ENCODE peak calls at places on chromosomes 12 and 14, in ten cellular contexts. One of them, this sample, is unnamed.

GRCh38 chr14:105171004-105171673 is 2.6 kb upstream of the JAG2 start:
- DNase-seq in stimulated activated CD8-positive, alpha-beta memory T cell treated with anti-CD3 and anti-CD28 coated beads, Interleukin-2, amount 100 ng/mL, for 1 hour: no peak
- DNase-seq in stimulated activated CD4-positive, alpha-beta T cell treated with anti-CD3 and anti-CD28 coated beads, Interleukin-1b, Interleukin-23, amount 100 ng/mL, for 24 hours: no peak
- DNase-seq in tibial artery: no peak
- DNase-seq in SK-N-SH: no peak
- DNase-seq in Daoy: no peak
- DNase-seq in ACHN: no peak
- DNase-seq in lung: no peak
- DNase-seq in AG08396: no peak
- DNase-seq in HEK293T: no peak
- DNase-seq in this sample: no peak

GRCh38 chr12:97960741-97961608 is 498.4 kb downstream of the RMST start:
- DNase-seq in stimulated activated CD8-positive, alpha-beta memory T cell treated with anti-CD3 and anti-CD28 coated beads, Interleukin-2, amount 100 ng/mL, for 1 hour: no peak
- DNase-seq in ACHN: peak
- DNase-seq in lung: peak
- DNase-seq in tibial artery: no peak
- DNase-seq in stimulated activated CD4-positive, alpha-beta T cell treated with anti-CD3 and anti-CD28 coated beads, Interleukin-1b, Interleukin-23, amount 100 ng/mL, for 24 hours: no peak
- DNase-seq in SK-N-SH: peak
- DNase-seq in AG08396: no peak
- DNase-seq in Daoy: no peak
- DNase-seq in HEK293T: peak
- DNase-seq in this sample: peak

GRCh38 chr12:116520801-116521471 is 38.2 kb upstream of the MAP1LC3B2 start:
- DNase-seq in tibial artery: no peak
- DNase-seq in AG08396: no peak
- DNase-seq in Daoy: peak
- DNase-seq in HEK293T: no peak
- DNase-seq in ACHN: peak
- DNase-seq in lung: no peak
- DNase-seq in stimulated activated CD4-positive, alpha-beta T cell treated with anti-CD3 and anti-CD28 coated beads, Interleukin-1b, Interleukin-23, amount 100 ng/mL, for 24 hours: no peak
- DNase-seq in stimulated activated CD8-positive, alpha-beta memory T cell treated with anti-CD3 and anti-CD28 coated beads, Interleukin-2, amount 100 ng/mL, for 1 hour: no peak
- DNase-seq in SK-N-SH: peak
- DNase-seq in this sample: no peak

GRCh38 chr14:54739514-54739913 is 163.1 kb downstream of the GCH1 start:
- DNase-seq in Daoy: no peak
- DNase-seq in AG08396: no peak
- DNase-seq in stimulated activated CD4-positive, alpha-beta T cell treated with anti-CD3 and anti-CD28 coated beads, Interleukin-1b, Interleukin-23, amount 100 ng/mL, for 24 hours: no peak
- DNase-seq in lung: no peak
- DNase-seq in SK-N-SH: no peak
- DNase-seq in stimulated activated CD8-positive, alpha-beta memory T cell treated with anti-CD3 and anti-CD28 coated beads, Interleukin-2, amount 100 ng/mL, for 1 hour: no peak
- DNase-seq in HEK293T: no peak
- DNase-seq in ACHN: no peak
- DNase-seq in tibial artery: no peak
- DNase-seq in this sample: no peak

GRCh38 chr14:102594514-102595175 is 2.2 kb downstream of the RCOR1 start:
- DNase-seq in tibial artery: peak
- DNase-seq in HEK293T: peak
- DNase-seq in Daoy: peak
- DNase-seq in SK-N-SH: peak
- DNase-seq in AG08396: peak
- DNase-seq in stimulated activated CD8-positive, alpha-beta memory T cell treated with anti-CD3 and anti-CD28 coated beads, Interleukin-2, amount 100 ng/mL, for 1 hour: peak
- DNase-seq in lung: peak
- DNase-seq in stimulated activated CD4-positive, alpha-beta T cell treated with anti-CD3 and anti-CD28 coated beads, Interleukin-1b, Interleukin-23, amount 100 ng/mL, for 24 hours: peak
- DNase-seq in ACHN: peak
- DNase-seq in this sample: peak

GRCh38 chr12:112781767-112782166 is 9.8 kb upstream of the RPH3A start:
- DNase-seq in Daoy: no peak
- DNase-seq in ACHN: no peak
- DNase-seq in HEK293T: no peak
- DNase-seq in stimulated activated CD4-positive, alpha-beta T cell treated with anti-CD3 and anti-CD28 coated beads, Interleukin-1b, Interleukin-23, amount 100 ng/mL, for 24 hours: no peak
- DNase-seq in lung: no peak
- DNase-seq in SK-N-SH: no peak
- DNase-seq in stimulated activated CD8-positive, alpha-beta memory T cell treated with anti-CD3 and anti-CD28 coated beads, Interleukin-2, amount 100 ng/mL, for 1 hour: no peak
- DNase-seq in tibial artery: no peak
- DNase-seq in AG08396: no peak
- DNase-seq in this sample: no peak

GRCh38 chr12:124686885-124687694 is 119.7 kb upstream of the NCOR2 start:
- DNase-seq in stimulated activated CD8-positive, alpha-beta memory T cell treated with anti-CD3 and anti-CD28 coated beads, Interleukin-2, amount 100 ng/mL, for 1 hour: no peak
- DNase-seq in AG08396: no peak
- DNase-seq in stimulated activated CD4-positive, alpha-beta T cell treated with anti-CD3 and anti-CD28 coated beads, Interleukin-1b, Interleukin-23, amount 100 ng/mL, for 24 hours: no peak
- DNase-seq in lung: no peak
- DNase-seq in HEK293T: no peak
- DNase-seq in tibial artery: no peak
- DNase-seq in Daoy: peak
- DNase-seq in ACHN: no peak
- DNase-seq in SK-N-SH: no peak
- DNase-seq in this sample: no peak

GRCh38 chr14:32201196-32201815 is 539 bp upstream of the RNU6-7 start:
- DNase-seq in AG08396: peak
- DNase-seq in HEK293T: peak
- DNase-seq in ACHN: peak
- DNase-seq in stimulated activated CD4-positive, alpha-beta T cell treated with anti-CD3 and anti-CD28 coated beads, Interleukin-1b, Interleukin-23, amount 100 ng/mL, for 24 hours: peak
- DNase-seq in stimulated activated CD8-positive, alpha-beta memory T cell treated with anti-CD3 and anti-CD28 coated beads, Interleukin-2, amount 100 ng/mL, for 1 hour: peak
- DNase-seq in SK-N-SH: peak
- DNase-seq in tibial artery: peak
- DNase-seq in Daoy: peak
- DNase-seq in lung: peak
- DNase-seq in this sample: no peak

GRCh38 chr12:116317986-116318737 is 40.7 kb upstream of the MED13L start:
- DNase-seq in Daoy: no peak
- DNase-seq in HEK293T: no peak
- DNase-seq in ACHN: no peak
- DNase-seq in SK-N-SH: no peak
- DNase-seq in AG08396: no peak
- DNase-seq in stimulated activated CD8-positive, alpha-beta memory T cell treated with anti-CD3 and anti-CD28 coated beads, Interleukin-2, amount 100 ng/mL, for 1 hour: no peak
- DNase-seq in lung: no peak
- DNase-seq in tibial artery: no peak
- DNase-seq in stimulated activated CD4-positive, alpha-beta T cell treated with anti-CD3 and anti-CD28 coated beads, Interleukin-1b, Interleukin-23, amount 100 ng/mL, for 24 hours: no peak
- DNase-seq in this sample: no peak

GRCh38 chr12:92337128-92337527 is 191.5 kb upstream of the BTG1 start:
- DNase-seq in tibial artery: no peak
- DNase-seq in Daoy: no peak
- DNase-seq in ACHN: no peak
- DNase-seq in lung: no peak
- DNase-seq in stimulated activated CD8-positive, alpha-beta memory T cell treated with anti-CD3 and anti-CD28 coated beads, Interleukin-2, amount 100 ng/mL, for 1 hour: no peak
- DNase-seq in SK-N-SH: no peak
- DNase-seq in AG08396: no peak
- DNase-seq in HEK293T: no peak
- DNase-seq in stimulated activated CD4-positive, alpha-beta T cell treated with anti-CD3 and anti-CD28 coated beads, Interleukin-1b, Interleukin-23, amount 100 ng/mL, for 24 hours: no peak
- DNase-seq in this sample: no peak

GRCh38 chr12:103728323-103728722 is 112.7 kb downstream of the NT5DC3 start:
- DNase-seq in stimulated activated CD4-positive, alpha-beta T cell treated with anti-CD3 and anti-CD28 coated beads, Interleukin-1b, Interleukin-23, amount 100 ng/mL, for 24 hours: no peak
- DNase-seq in SK-N-SH: no peak
- DNase-seq in AG08396: peak
- DNase-seq in Daoy: peak
- DNase-seq in stimulated activated CD8-positive, alpha-beta memory T cell treated with anti-CD3 and anti-CD28 coated beads, Interleukin-2, amount 100 ng/mL, for 1 hour: no peak
- DNase-seq in tibial artery: no peak
- DNase-seq in HEK293T: no peak
- DNase-seq in lung: no peak
- DNase-seq in ACHN: no peak
- DNase-seq in this sample: no peak

GRCh38 chr12:37733856-37734255 is 582.7 kb upstream of the ALG10B start:
- DNase-seq in ACHN: no peak
- DNase-seq in lung: no peak
- DNase-seq in SK-N-SH: no peak
- DNase-seq in AG08396: no peak
- DNase-seq in Daoy: no peak
- DNase-seq in stimulated activated CD8-positive, alpha-beta memory T cell treated with anti-CD3 and anti-CD28 coated beads, Interleukin-2, amount 100 ng/mL, for 1 hour: no peak
- DNase-seq in tibial artery: no peak
- DNase-seq in stimulated activated CD4-positive, alpha-beta T cell treated with anti-CD3 and anti-CD28 coated beads, Interleukin-1b, Interleukin-23, amount 100 ng/mL, for 24 hours: no peak
- DNase-seq in HEK293T: no peak
- DNase-seq in this sample: no peak

GRCh38 chr14:102694530-102695171 is 82.6 kb upstream of the TRAF3 start:
- DNase-seq in AG08396: peak
- DNase-seq in stimulated activated CD4-positive, alpha-beta T cell treated with anti-CD3 and anti-CD28 coated beads, Interleukin-1b, Interleukin-23, amount 100 ng/mL, for 24 hours: peak
- DNase-seq in stimulated activated CD8-positive, alpha-beta memory T cell treated with anti-CD3 and anti-CD28 coated beads, Interleukin-2, amount 100 ng/mL, for 1 hour: peak
- DNase-seq in lung: peak
- DNase-seq in tibial artery: peak
- DNase-seq in SK-N-SH: peak
- DNase-seq in Daoy: peak
- DNase-seq in HEK293T: peak
- DNase-seq in ACHN: peak
- DNase-seq in this sample: peak

GRCh38 chr12:30047499-30048262 is 263.9 kb upstream of the TMTC1 start:
- DNase-seq in tibial artery: no peak
- DNase-seq in lung: no peak
- DNase-seq in Daoy: peak
- DNase-seq in stimulated activated CD8-positive, alpha-beta memory T cell treated with anti-CD3 and anti-CD28 coated beads, Interleukin-2, amount 100 ng/mL, for 1 hour: no peak
- DNase-seq in SK-N-SH: no peak
- DNase-seq in ACHN: no peak
- DNase-seq in stimulated activated CD4-positive, alpha-beta T cell treated with anti-CD3 and anti-CD28 coated beads, Interleukin-1b, Interleukin-23, amount 100 ng/mL, for 24 hours: no peak
- DNase-seq in AG08396: peak
- DNase-seq in HEK293T: no peak
- DNase-seq in this sample: no peak

GRCh38 chr12:4270016-4270669 is 3.4 kb upstream of the CCND2 start:
- DNase-seq in ACHN: no peak
- DNase-seq in stimulated activated CD4-positive, alpha-beta T cell treated with anti-CD3 and anti-CD28 coated beads, Interleukin-1b, Interleukin-23, amount 100 ng/mL, for 24 hours: peak
- DNase-seq in tibial artery: no peak
- DNase-seq in stimulated activated CD8-positive, alpha-beta memory T cell treated with anti-CD3 and anti-CD28 coated beads, Interleukin-2, amount 100 ng/mL, for 1 hour: no peak
- DNase-seq in Daoy: no peak
- DNase-seq in HEK293T: no peak
- DNase-seq in AG08396: no peak
- DNase-seq in SK-N-SH: no peak
- DNase-seq in lung: no peak
- DNase-seq in this sample: no peak

GRCh38 chr12:39671898-39672875 is 52.6 kb upstream of the ABCD2 start:
- DNase-seq in ACHN: no peak
- DNase-seq in stimulated activated CD8-positive, alpha-beta memory T cell treated with anti-CD3 and anti-CD28 coated beads, Interleukin-2, amount 100 ng/mL, for 1 hour: no peak
- DNase-seq in HEK293T: no peak
- DNase-seq in stimulated activated CD4-positive, alpha-beta T cell treated with anti-CD3 and anti-CD28 coated beads, Interleukin-1b, Interleukin-23, amount 100 ng/mL, for 24 hours: no peak
- DNase-seq in Daoy: no peak
- DNase-seq in SK-N-SH: no peak
- DNase-seq in lung: no peak
- DNase-seq in tibial artery: no peak
- DNase-seq in AG08396: no peak
- DNase-seq in this sample: no peak

GRCh38 chr14:61343991-61344405 is 22.6 kb downstream of the PRKCH start:
- DNase-seq in AG08396: no peak
- DNase-seq in tibial artery: no peak
- DNase-seq in stimulated activated CD8-positive, alpha-beta memory T cell treated with anti-CD3 and anti-CD28 coated beads, Interleukin-2, amount 100 ng/mL, for 1 hour: no peak
- DNase-seq in Daoy: no peak
- DNase-seq in lung: no peak
- DNase-seq in SK-N-SH: no peak
- DNase-seq in ACHN: no peak
- DNase-seq in stimulated activated CD4-positive, alpha-beta T cell treated with anti-CD3 and anti-CD28 coated beads, Interleukin-1b, Interleukin-23, amount 100 ng/mL, for 24 hours: no peak
- DNase-seq in HEK293T: no peak
- DNase-seq in this sample: no peak

GRCh38 chr14:59248170-59248569 is 59.7 kb downstream of the DAAM1 start:
- DNase-seq in stimulated activated CD8-positive, alpha-beta memory T cell treated with anti-CD3 and anti-CD28 coated beads, Interleukin-2, amount 100 ng/mL, for 1 hour: no peak
- DNase-seq in ACHN: no peak
- DNase-seq in HEK293T: no peak
- DNase-seq in Daoy: no peak
- DNase-seq in SK-N-SH: no peak
- DNase-seq in stimulated activated CD4-positive, alpha-beta T cell treated with anti-CD3 and anti-CD28 coated beads, Interleukin-1b, Interleukin-23, amount 100 ng/mL, for 24 hours: no peak
- DNase-seq in AG08396: no peak
- DNase-seq in tibial artery: no peak
- DNase-seq in lung: no peak
- DNase-seq in this sample: no peak

GRCh38 chr12:63151061-63151897 is at the start of gene AVPR1A:
- DNase-seq in Daoy: peak
- DNase-seq in AG08396: peak
- DNase-seq in ACHN: peak
- DNase-seq in SK-N-SH: peak
- DNase-seq in HEK293T: peak
- DNase-seq in stimulated activated CD8-positive, alpha-beta memory T cell treated with anti-CD3 and anti-CD28 coated beads, Interleukin-2, amount 100 ng/mL, for 1 hour: no peak
- DNase-seq in stimulated activated CD4-positive, alpha-beta T cell treated with anti-CD3 and anti-CD28 coated beads, Interleukin-1b, Interleukin-23, amount 100 ng/mL, for 24 hours: no peak
- DNase-seq in tibial artery: peak
- DNase-seq in lung: no peak
- DNase-seq in this sample: no peak

GRCh38 chr12:47808574-47809380 is 10.9 kb downstream of the HDAC7 start:
- DNase-seq in AG08396: no peak
- DNase-seq in stimulated activated CD8-positive, alpha-beta memory T cell treated with anti-CD3 and anti-CD28 coated beads, Interleukin-2, amount 100 ng/mL, for 1 hour: no peak
- DNase-seq in lung: no peak
- DNase-seq in tibial artery: no peak
- DNase-seq in stimulated activated CD4-positive, alpha-beta T cell treated with anti-CD3 and anti-CD28 coated beads, Interleukin-1b, Interleukin-23, amount 100 ng/mL, for 24 hours: no peak
- DNase-seq in SK-N-SH: no peak
- DNase-seq in HEK293T: no peak
- DNase-seq in ACHN: peak
- DNase-seq in Daoy: peak
- DNase-seq in this sample: no peak

GRCh38 chr12:82663893-82664292 is 22.8 kb upstream of the TMTC2 start:
- DNase-seq in stimulated activated CD8-positive, alpha-beta memory T cell treated with anti-CD3 and anti-CD28 coated beads, Interleukin-2, amount 100 ng/mL, for 1 hour: no peak
- DNase-seq in AG08396: no peak
- DNase-seq in SK-N-SH: no peak
- DNase-seq in tibial artery: no peak
- DNase-seq in HEK293T: no peak
- DNase-seq in lung: no peak
- DNase-seq in ACHN: no peak
- DNase-seq in Daoy: no peak
- DNase-seq in stimulated activated CD4-positive, alpha-beta T cell treated with anti-CD3 and anti-CD28 coated beads, Interleukin-1b, Interleukin-23, amount 100 ng/mL, for 24 hours: no peak
- DNase-seq in this sample: no peak

GRCh38 chr12:52317443-52318052 is 3.6 kb downstream of the KRT83 start:
- DNase-seq in SK-N-SH: no peak
- DNase-seq in tibial artery: no peak
- DNase-seq in Daoy: no peak
- DNase-seq in lung: no peak
- DNase-seq in HEK293T: no peak
- DNase-seq in stimulated activated CD4-positive, alpha-beta T cell treated with anti-CD3 and anti-CD28 coated beads, Interleukin-1b, Interleukin-23, amount 100 ng/mL, for 24 hours: no peak
- DNase-seq in stimulated activated CD8-positive, alpha-beta memory T cell treated with anti-CD3 and anti-CD28 coated beads, Interleukin-2, amount 100 ng/mL, for 1 hour: no peak
- DNase-seq in ACHN: no peak
- DNase-seq in AG08396: no peak
- DNase-seq in this sample: no peak

GRCh38 chr14:90924618-90925345 is 108.6 kb upstream of the TTC7B start:
- DNase-seq in HEK293T: no peak
- DNase-seq in ACHN: peak
- DNase-seq in tibial artery: no peak
- DNase-seq in stimulated activated CD8-positive, alpha-beta memory T cell treated with anti-CD3 and anti-CD28 coated beads, Interleukin-2, amount 100 ng/mL, for 1 hour: no peak
- DNase-seq in SK-N-SH: no peak
- DNase-seq in lung: no peak
- DNase-seq in Daoy: no peak
- DNase-seq in stimulated activated CD4-positive, alpha-beta T cell treated with anti-CD3 and anti-CD28 coated beads, Interleukin-1b, Interleukin-23, amount 100 ng/mL, for 24 hours: no peak
- DNase-seq in AG08396: no peak
- DNase-seq in this sample: no peak

GRCh38 chr14:44941591-44941990 is 20.2 kb downstream of the KLHL28 start:
- DNase-seq in stimulated activated CD8-positive, alpha-beta memory T cell treated with anti-CD3 and anti-CD28 coated beads, Interleukin-2, amount 100 ng/mL, for 1 hour: no peak
- DNase-seq in lung: no peak
- DNase-seq in Daoy: no peak
- DNase-seq in tibial artery: no peak
- DNase-seq in SK-N-SH: no peak
- DNase-seq in HEK293T: no peak
- DNase-seq in AG08396: no peak
- DNase-seq in stimulated activated CD4-positive, alpha-beta T cell treated with anti-CD3 and anti-CD28 coated beads, Interleukin-1b, Interleukin-23, amount 100 ng/mL, for 24 hours: no peak
- DNase-seq in ACHN: no peak
- DNase-seq in this sample: no peak

GRCh38 chr14:54471641-54472040 is 17.1 kb downstream of the GMFB start:
- DNase-seq in HEK293T: no peak
- DNase-seq in lung: no peak
- DNase-seq in stimulated activated CD4-positive, alpha-beta T cell treated with anti-CD3 and anti-CD28 coated beads, Interleukin-1b, Interleukin-23, amount 100 ng/mL, for 24 hours: no peak
- DNase-seq in ACHN: no peak
- DNase-seq in AG08396: no peak
- DNase-seq in SK-N-SH: no peak
- DNase-seq in Daoy: no peak
- DNase-seq in stimulated activated CD8-positive, alpha-beta memory T cell treated with anti-CD3 and anti-CD28 coated beads, Interleukin-2, amount 100 ng/mL, for 1 hour: no peak
- DNase-seq in tibial artery: no peak
- DNase-seq in this sample: no peak

GRCh38 chr12:51391047-51391837 is at the start of gene GALNT6:
- DNase-seq in Daoy: peak
- DNase-seq in stimulated activated CD8-positive, alpha-beta memory T cell treated with anti-CD3 and anti-CD28 coated beads, Interleukin-2, amount 100 ng/mL, for 1 hour: peak
- DNase-seq in SK-N-SH: peak
- DNase-seq in HEK293T: peak
- DNase-seq in ACHN: peak
- DNase-seq in stimulated activated CD4-positive, alpha-beta T cell treated with anti-CD3 and anti-CD28 coated beads, Interleukin-1b, Interleukin-23, amount 100 ng/mL, for 24 hours: peak
- DNase-seq in lung: no peak
- DNase-seq in AG08396: peak
- DNase-seq in tibial artery: no peak
- DNase-seq in this sample: no peak

GRCh38 chr14:63276492-63277342 is 42.0 kb downstream of the GPHB5 start:
- DNase-seq in tibial artery: no peak
- DNase-seq in ACHN: peak
- DNase-seq in AG08396: peak
- DNase-seq in lung: no peak
- DNase-seq in stimulated activated CD4-positive, alpha-beta T cell treated with anti-CD3 and anti-CD28 coated beads, Interleukin-1b, Interleukin-23, amount 100 ng/mL, for 24 hours: no peak
- DNase-seq in stimulated activated CD8-positive, alpha-beta memory T cell treated with anti-CD3 and anti-CD28 coated beads, Interleukin-2, amount 100 ng/mL, for 1 hour: no peak
- DNase-seq in Daoy: peak
- DNase-seq in HEK293T: peak
- DNase-seq in SK-N-SH: peak
- DNase-seq in this sample: no peak

GRCh38 chr12:55637467-55637866 is 775 bp downstream of the OR10P1 start:
- DNase-seq in SK-N-SH: no peak
- DNase-seq in stimulated activated CD4-positive, alpha-beta T cell treated with anti-CD3 and anti-CD28 coated beads, Interleukin-1b, Interleukin-23, amount 100 ng/mL, for 24 hours: no peak
- DNase-seq in ACHN: no peak
- DNase-seq in Daoy: no peak
- DNase-seq in tibial artery: no peak
- DNase-seq in HEK293T: no peak
- DNase-seq in stimulated activated CD8-positive, alpha-beta memory T cell treated with anti-CD3 and anti-CD28 coated beads, Interleukin-2, amount 100 ng/mL, for 1 hour: no peak
- DNase-seq in AG08396: no peak
- DNase-seq in lung: no peak
- DNase-seq in this sample: no peak

This sample was measured in GM12878.